ENCODE peak calls at places on chromosomes 1 and 21, in seven cellular contexts. C is HCT116, F is K562, T is H1, L is SK-N-SH, D is HepG2, H is GM12878. J is an unnamed sample.

GRCh38 chr1:236140705-236141446 is 1.5 kb upstream of the GPR137B start:
- DNase-seq in H (no peak), T (no peak), L (no peak), D (no peak), F (no peak), C (no peak), J (peak)

GRCh38 chr1:218983848-218984247 is 189.8 kb upstream of the LYPLAL1 start:
- DNase-seq in T (no peak), D (peak), C (no peak), H (no peak), F (peak), L (peak), J (no peak)

GRCh38 chr1:164983023-164983650 is 373.4 kb downstream of the LMX1A start:
- DNase-seq in F (no peak), D (no peak), L (no peak), H (no peak), T (no peak), C (no peak), J (no peak)

GRCh38 chr1:39901486-39902120 is at the start of gene MYCL:
- DNase-seq in H (no peak), L (peak), F (peak), C (peak), T (peak), D (peak), J (peak)

GRCh38 chr21:35026617-35027557 is 22.2 kb downstream of the RUNX1 start:
- DNase-seq in L (no peak), D (peak), T (no peak), H (no peak), C (no peak), F (peak), J (no peak)

GRCh38 chr1:59027176-59027575 is 243.3 kb upstream of the JUN start:
- DNase-seq in D (no peak), C (no peak), T (no peak), L (no peak), H (no peak), F (no peak), J (no peak)

GRCh38 chr1:100785399-100786082 is 66.0 kb downstream of the VCAM1 start:
- DNase-seq in C (no peak), L (no peak), T (no peak), D (no peak), F (peak), H (no peak), J (no peak)

GRCh38 chr1:202348005-202348508 is 442 bp upstream of the PPP1R12B start:
- DNase-seq in T (no peak), D (no peak), L (no peak), H (no peak), C (no peak), F (no peak), J (no peak)

GRCh38 chr1:222464841-222465210 is 83.1 kb downstream of the HHIPL2 start:
- DNase-seq in T (peak), L (peak), C (peak), D (peak), H (peak), F (peak), J (no peak)

DNA sequence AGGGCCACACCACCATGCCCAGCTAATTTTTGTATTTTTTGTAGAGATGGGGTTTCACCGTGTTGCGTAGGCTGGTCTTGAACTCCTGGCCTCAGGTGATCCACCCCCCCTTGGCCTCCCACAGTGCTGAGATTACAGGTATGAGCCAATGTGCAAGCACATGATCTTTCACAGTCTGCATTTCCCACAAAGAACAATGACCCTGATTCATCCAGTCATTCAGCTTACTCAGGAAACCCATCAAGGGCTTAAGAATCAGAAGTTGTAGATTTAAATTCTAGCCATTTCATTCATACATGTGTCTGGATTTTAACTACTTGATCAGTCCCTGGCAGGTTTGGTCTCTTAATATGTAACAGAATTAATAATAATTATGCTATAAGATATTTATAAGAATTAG is 2065.7 kb downstream of the MRPL39 start:
- DNase-seq in F (no peak), L (no peak), H (no peak), D (no peak), T (no peak), C (no peak), J (no peak)
- TF ChIP-seq JUND in F (no peak), L (no peak), H (no peak), D (no peak), T (no peak), C (no peak), J (no peak)

DNA sequence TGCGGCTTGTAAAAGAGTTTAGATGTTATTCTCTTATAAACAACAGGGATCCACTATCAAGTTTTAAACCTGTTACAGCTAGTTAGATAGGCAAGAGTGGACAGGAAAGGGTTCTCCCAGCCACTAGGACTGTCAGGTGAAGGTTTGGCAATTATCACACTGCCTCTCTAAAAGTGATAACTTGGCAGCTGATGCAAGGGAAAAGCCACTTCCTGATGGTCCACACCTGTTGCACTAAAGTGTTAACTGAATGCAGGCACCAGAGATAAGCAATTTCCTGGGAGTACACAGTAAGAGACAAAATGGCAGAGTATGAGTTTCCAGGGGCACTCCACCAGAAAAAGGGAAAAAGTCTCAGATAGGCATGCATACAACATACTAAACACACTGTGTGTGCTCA is 99.4 kb downstream of the VAV3 start:
- DNase-seq in T (no peak), F (no peak), D (no peak), C (no peak), L (no peak), H (no peak), J (no peak)
- TF ChIP-seq JUND in T (no peak), F (no peak), D (no peak), C (no peak), L (no peak), H (no peak), J (no peak)

GRCh38 chr1:37708471-37708870 is 16.2 kb downstream of the CDCA8 start:
- DNase-seq in D (no peak), L (no peak), C (no peak), T (no peak), F (no peak), H (no peak), J (no peak)

GRCh38 chr1:37704966-37705365 is 12.7 kb downstream of the CDCA8 start:
- DNase-seq in D (no peak), H (no peak), L (no peak), C (no peak), F (no peak), T (no peak), J (no peak)

GRCh38 chr1:37703061-37703460 is 10.7 kb downstream of the CDCA8 start:
- DNase-seq in H (no peak), D (no peak), F (no peak), C (no peak), L (no peak), T (no peak), J (no peak)

GRCh38 chr1:37701051-37701450 is 8.7 kb downstream of the CDCA8 start:
- DNase-seq in D (no peak), F (no peak), L (no peak), H (no peak), T (no peak), C (no peak), J (no peak)

GRCh38 chr1:37705399-37705798 is 13.1 kb downstream of the CDCA8 start:
- DNase-seq in D (no peak), C (no peak), L (no peak), F (no peak), T (no peak), H (no peak), J (no peak)
- TF ChIP-seq JUND in D (no peak), C (no peak), L (no peak), F (no peak), T (no peak), H (no peak), J (no peak)

GRCh38 chr1:109256971-109257681 is 7.8 kb downstream of the CELSR2 start:
- DNase-seq in L (no peak), T (no peak), D (no peak), H (no peak), F (no peak), C (no peak), J (no peak)

GRCh38 chr1:109261006-109261405 is 11.7 kb downstream of the CELSR2 start:
- DNase-seq in H (no peak), D (no peak), F (no peak), C (no peak), L (no peak), T (no peak), J (no peak)

GRCh38 chr1:109259674-109260557 is 10.6 kb downstream of the CELSR2 start:
- DNase-seq in L (peak), D (no peak), H (no peak), F (no peak), C (no peak), T (no peak), J (no peak)

GRCh38 chr1:109257682-109258421 is 8.5 kb downstream of the CELSR2 start:
- DNase-seq in D (no peak), H (no peak), C (no peak), F (no peak), T (no peak), L (peak), J (no peak)

GRCh38 chr1:109258481-109259466 is 9.4 kb downstream of the CELSR2 start:
- DNase-seq in D (no peak), T (no peak), H (no peak), F (no peak), C (no peak), L (no peak), J (no peak)
- TF ChIP-seq JUND in D (no peak), T (no peak), H (no peak), F (no peak), C (no peak), L (no peak), J (no peak)

GRCh38 chr1:25485536-25486235 is 55.0 kb downstream of the MACO1 start:
- DNase-seq in C (no peak), T (no peak), D (no peak), F (no peak), L (no peak), H (no peak), J (no peak)

GRCh38 chr1:25484096-25484495 is 53.4 kb downstream of the MACO1 start:
- DNase-seq in H (no peak), L (no peak), T (no peak), F (no peak), C (no peak), D (no peak), J (peak)

GRCh38 chr1:25484533-25484932 is 53.8 kb downstream of the MACO1 start:
- DNase-seq in F (no peak), C (no peak), L (no peak), T (no peak), D (no peak), H (no peak), J (no peak)

GRCh38 chr1:25487628-25488027 is 55.8 kb upstream of the LDLRAP1 start:
- DNase-seq in T (no peak), H (no peak), D (peak), C (no peak), F (peak), L (peak), J (no peak)

GRCh38 chr1:25486602-25487001 is 55.9 kb downstream of the MACO1 start:
- DNase-seq in L (no peak), F (no peak), H (no peak), C (no peak), T (no peak), D (no peak), J (no peak)
- TF ChIP-seq JUND in L (no peak), F (no peak), H (no peak), C (no peak), T (no peak), D (no peak), J (no peak)

J was measured in T47D.